ENCODE peak calls at places on chromosomes 16 and 17, in four cellular contexts. I, S, X and C are unnamed samples.

GRCh38 chr17:46979023-46979870 is at the start of gene RPRML:
- DNase-seq in I (no peak), S (no peak), X (no peak), C (peak)

GRCh38 chr17:43549496-43549895 is 3.4 kb upstream of the ETV4 start:
- DNase-seq in I (no peak), S (no peak), X (no peak), C (no peak)

GRCh38 chr16:23857256-23857891 is 21.6 kb downstream of the PRKCB start:
- DNase-seq in I (no peak), S (no peak), X (no peak), C (no peak)

GRCh38 chr17:66983414-66984021 is 19.0 kb downstream of the CACNG4 start:
- DNase-seq in I (no peak), S (no peak), X (no peak), C (no peak)

GRCh38 chr16:11913425-11914079 is 2.2 kb downstream of the GSPT1 start:
- DNase-seq in I (no peak), S (no peak), X (peak), C (no peak)

GRCh38 chr17:50884354-50885311 is 18.5 kb upstream of the TOB1 start:
- DNase-seq in I (no peak), S (no peak), X (no peak), C (peak)

GRCh38 chr17:80891096-80892018 is 100.3 kb upstream of the CHMP6 start:
- DNase-seq in I (peak), S (no peak), X (peak), C (peak)

GRCh38 chr16:5058476-5058875 is 7.3 kb downstream of the C16orf89 start:
- DNase-seq in I (no peak), S (no peak), X (no peak), C (peak)

GRCh38 chr17:16440814-16441629 is 25.7 kb downstream of the TRPV2 start:
- DNase-seq in I (no peak), S (no peak), X (no peak), C (peak)

GRCh38 chr17:77358801-77359716 is 218.3 kb downstream of the SEC14L1 start:
- DNase-seq in I (no peak), S (no peak), X (no peak), C (no peak)

GRCh38 chr16:84286568-84287220 is 8.0 kb upstream of the WFDC1 start:
- DNase-seq in I (peak), S (peak), X (peak), C (peak)

GRCh38 chr17:13503526-13503925 is 98.2 kb downstream of the HS3ST3A1 start:
- DNase-seq in I (no peak), S (no peak), X (no peak), C (no peak)

GRCh38 chr17:2191785-2192184 is 111.8 kb downstream of the SMG6 start:
- DNase-seq in I (no peak), S (no peak), X (no peak), C (no peak)

GRCh38 chr16:75555213-75555706 is 792 bp downstream of the TMEM231 start:
- DNase-seq in I (peak), S (peak), X (peak), C (peak)

GRCh38 chr17:43874293-43874692 is 27.3 kb downstream of the CD300LG start:
- DNase-seq in I (no peak), S (no peak), X (no peak), C (no peak)

GRCh38 chr16:71894229-71894920 is 956 bp upstream of the IST1 start:
- DNase-seq in I (no peak), S (peak), X (peak), C (peak)

GRCh38 chr17:82531431-82531881 is 11.9 kb downstream of the FOXK2 start:
- DNase-seq in I (peak), S (no peak), X (peak), C (peak)

GRCh38 chr17:31524926-31525800 is 133.7 kb downstream of the RAB11FIP4 start:
- DNase-seq in I (peak), S (peak), X (peak), C (peak)

GRCh38 chr17:38602862-38603785 is 2.6 kb downstream of the SRCIN1 start:
- DNase-seq in I (no peak), S (no peak), X (no peak), C (no peak)
- H3K4me3 ChIP-seq in I (no peak), S (no peak), X (no peak), C (no peak)

DNA sequence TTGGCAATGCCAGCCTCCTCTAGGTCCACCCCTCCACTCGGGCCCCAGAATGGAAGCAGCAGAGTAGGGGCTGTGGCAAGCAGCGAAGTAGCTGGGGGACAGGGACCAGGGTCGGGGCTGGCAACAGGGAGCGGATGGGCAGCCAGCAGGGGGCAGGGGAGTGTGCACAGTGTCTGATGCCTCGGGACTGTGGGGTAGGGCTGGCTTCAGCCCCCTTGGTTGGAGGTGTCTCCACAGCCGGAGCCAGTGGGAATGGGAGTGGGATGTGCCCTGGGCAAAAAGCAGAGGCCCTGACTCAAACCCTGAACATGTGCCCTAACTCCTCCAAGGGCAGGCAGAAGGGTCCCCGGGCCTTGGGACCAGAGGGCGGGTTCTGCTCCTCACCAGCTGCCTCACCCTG is 18.5 kb upstream of the ARHGAP27 start:
- DNase-seq in I (no peak), S (no peak), X (no peak), C (no peak)
- TF ChIP-seq CTCF in I (peak), S (no peak), X (no peak), C (peak)

GRCh38 chr17:37802712-37803416 is 58.0 kb upstream of the HNF1B start:
- DNase-seq in I (no peak), S (no peak), X (peak), C (peak)
- H3K4me3 ChIP-seq in I (no peak), S (no peak), X (no peak), C (no peak)

GRCh38 chr17:65864409-65864808 is 303.0 kb upstream of the AXIN2 start:
- DNase-seq in I (no peak), S (no peak), X (no peak), C (no peak)
- TF ChIP-seq CTCF in I (no peak), S (no peak), X (no peak), C (no peak)

DNA sequence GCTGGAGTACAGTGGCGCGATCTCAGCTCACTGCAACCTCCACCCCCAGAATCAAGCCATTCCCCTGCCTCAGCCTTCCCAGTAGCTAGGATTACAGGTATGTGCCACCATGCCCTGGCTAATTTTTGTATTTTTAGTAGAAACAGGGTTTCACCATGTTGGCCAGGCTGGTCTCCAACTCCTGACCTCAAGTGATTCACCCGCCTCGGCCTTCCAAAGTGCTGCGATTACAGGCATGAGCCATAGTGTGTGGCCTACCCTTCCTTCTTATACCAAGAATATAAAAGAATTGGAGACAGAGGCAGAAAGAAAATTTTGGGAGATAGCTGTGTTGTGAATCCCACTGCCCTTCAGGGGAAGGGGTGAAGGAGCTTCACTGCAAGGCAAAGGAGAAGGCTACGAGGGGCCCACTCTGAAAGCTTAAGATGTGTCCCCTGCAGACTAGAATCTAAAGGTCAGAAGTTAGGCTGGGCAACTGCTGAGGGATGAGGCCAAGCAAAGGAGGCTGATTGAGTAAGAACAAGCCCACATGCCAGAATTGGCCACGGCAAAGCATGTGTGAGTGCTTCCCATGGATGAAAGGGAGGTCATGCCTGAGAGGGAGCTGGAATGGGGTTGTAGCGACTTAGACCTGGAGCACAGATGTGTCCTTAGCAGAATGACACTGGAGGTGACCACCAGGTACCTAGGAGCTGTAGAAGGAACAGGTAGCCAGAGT is 8.4 kb upstream of the CRYBA1 start:
- DNase-seq in I (no peak), S (no peak), X (peak), C (peak)
- H3K4me3 ChIP-seq in I (no peak), S (no peak), X (no peak), C (no peak)

GRCh38 chr16:9256196-9256595 is 164.8 kb downstream of the HAPSTR1 start:
- DNase-seq in I (no peak), S (no peak), X (no peak), C (no peak)
- TF ChIP-seq CTCF in I (peak), S (no peak), X (peak), C (peak)

GRCh38 chr16:13919330-13919682 is 648 bp upstream of the ERCC4 start:
- DNase-seq in I (no peak), S (no peak), X (peak), C (peak)
- H3K4me3 ChIP-seq in I (peak), S (peak), X (no peak), C (no peak)

DNA sequence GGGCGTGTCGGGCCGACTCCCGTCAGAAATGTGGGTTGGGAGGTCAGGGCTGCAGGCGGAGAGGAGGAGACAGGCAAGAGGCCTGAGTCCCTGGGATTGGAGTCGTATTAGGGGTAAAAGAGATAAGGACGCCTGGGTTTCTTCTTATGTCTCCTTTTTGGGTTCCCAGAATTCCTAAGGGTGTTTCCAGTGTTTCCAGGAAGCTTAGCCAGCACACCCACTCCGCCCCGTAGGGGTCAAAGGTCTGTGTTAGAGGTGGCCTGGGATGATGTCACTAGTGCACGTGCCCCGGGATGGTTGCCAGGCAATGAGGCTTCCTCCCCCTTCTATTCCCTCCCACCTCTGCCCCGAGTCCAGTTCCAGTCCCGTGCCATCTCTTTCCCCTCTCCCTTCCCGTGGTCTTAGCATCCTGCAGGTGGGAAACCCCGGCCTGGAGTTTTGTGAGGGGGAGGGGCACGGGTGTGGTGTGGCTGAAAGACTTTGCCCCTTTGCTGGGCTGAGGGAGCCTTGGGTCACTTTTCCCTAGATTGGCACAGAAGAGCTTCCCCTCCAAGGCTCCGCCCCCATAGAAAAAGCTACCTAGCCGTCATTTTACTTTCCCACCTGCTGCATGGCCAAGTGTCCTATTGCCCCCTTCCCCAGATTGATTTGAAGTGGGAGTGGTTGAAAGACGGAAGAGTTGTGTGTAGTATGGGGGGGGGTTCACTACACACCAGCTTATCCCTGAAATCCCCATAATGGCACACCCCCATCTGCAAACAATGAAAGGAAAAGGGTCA is 2.8 kb downstream of the KDM6B start:
- DNase-seq in I (peak), S (peak), X (peak), C (peak)
- TF ChIP-seq CTCF in I (no peak), S (no peak), X (no peak), C (no peak)